ENCODE peak calls at places on chromosome 7, in nine cellular contexts. Y is T-cell; X is activated gamma-delta T cell treated with Interleukin-2 at 50 U/mL for 16 hours; J is endothelial cell; L is activated CD4-positive, alpha-beta memory T cell treated with anti-CD3 and anti-CD28 coated beads, Interleukin-2, amount 10 ng/mL, durations not matched to agents 7 days and 5 days; B is cardiac muscle cell; I is DMS53; W is nephron progenitor cell; C is neural crest cell. Q is an unnamed sample.

GRCh38 chr7:1368682-1369571 is 90.3 kb downstream of the MICALL2 start:
- DNase-seq in Y (no peak), X (no peak), J (peak; percentile 83), L (peak; percentile 48), B (peak; percentile 79), I (no peak), W (peak; percentile 97), C (peak; percentile 82), Q (no peak)

GRCh38 chr7:1757601-1758000 is 87.5 kb downstream of the ELFN1 start:
- DNase-seq in Y (no peak), X (no peak), J (no peak), L (no peak), B (no peak), I (no peak), W (no peak), C (no peak), Q (no peak)

GRCh38 chr7:49927581-49927980 is 154.1 kb downstream of the VWC2 start:
- DNase-seq in Y (no peak), X (no peak), J (no peak), L (no peak), B (no peak), I (no peak), W (no peak), C (no peak), Q (no peak)

GRCh38 chr7:95668504-95669018 is 72.2 kb upstream of the PDK4 start:
- DNase-seq in Y (no peak), X (no peak), J (no peak), L (no peak), B (no peak), I (no peak), W (no peak), C (no peak), Q (no peak)

GRCh38 chr7:621572-622285 is 102.1 kb upstream of the PDGFA start:
- DNase-seq in Y (no peak), X (no peak), J (no peak), L (no peak), B (no peak), I (peak; percentile 17), W (no peak), C (no peak), Q (no peak)

GRCh38 chr7:105759670-105760548 is 116.5 kb downstream of the ATXN7L1 start:
- DNase-seq in Y (no peak), X (no peak), J (peak; percentile 28), L (no peak), B (peak; percentile 36), I (peak; percentile 79), W (peak; percentile 24), C (no peak), Q (no peak)

GRCh38 chr7:136528329-136528728 is 340.1 kb upstream of the CHRM2 start:
- DNase-seq in Y (no peak), X (no peak), J (no peak), L (no peak), B (no peak), I (peak; percentile 80), W (no peak), C (no peak), Q (no peak)

GRCh38 chr7:138328215-138328614 is 131.8 kb upstream of the TRIM24 start:
- DNase-seq in Y (no peak), X (no peak), J (no peak), L (no peak), B (peak; percentile 72), I (no peak), W (no peak), C (no peak), Q (no peak)

GRCh38 chr7:52100-52499 is 140.3 kb upstream of the FAM20C start:
- DNase-seq in Y (no peak), X (no peak), J (no peak), L (no peak), B (peak; percentile 73), I (peak; percentile 15), W (no peak), C (no peak), Q (no peak)

GRCh38 chr7:141071855-141072547 is 1.9 kb upstream of the TMEM178B start:
- DNase-seq in Y (no peak), X (no peak), J (no peak), L (no peak), B (no peak), I (peak; percentile 76), W (no peak), C (peak; percentile 8), Q (no peak)

GRCh38 chr7:129574487-129574886 is 37.0 kb upstream of the NRF1 start:
- DNase-seq in Y (no peak), X (no peak), J (no peak), L (no peak), B (no peak), I (peak; percentile 56), W (no peak), C (no peak), Q (no peak)

GRCh38 chr7:20298486-20298901 is 32.2 kb upstream of the ITGB8 start:
- DNase-seq in Y (no peak), X (no peak), J (no peak), L (no peak), B (no peak), I (no peak), W (no peak), C (no peak), Q (no peak)

GRCh38 chr7:22386865-22387264 is 29.9 kb upstream of the RAPGEF5 start:
- DNase-seq in Y (no peak), X (no peak), J (no peak), L (no peak), B (no peak), I (no peak), W (no peak), C (no peak), Q (no peak)

GRCh38 chr7:101880536-101881443 is 63.4 kb downstream of the CUX1 start:
- DNase-seq in Y (no peak), X (no peak), J (no peak), L (no peak), B (no peak), I (no peak), W (no peak), C (no peak), Q (no peak)

GRCh38 chr7:66591801-66592596 is 36.7 kb upstream of the KCTD7 start:
- DNase-seq in Y (peak; percentile 88), X (peak; percentile 86), J (peak; percentile 70), L (peak; percentile 92), B (peak; percentile 93), I (peak; percentile 98), W (peak; percentile 83), C (peak; percentile 77), Q (peak; percentile 95)

GRCh38 chr7:21191317-21192073 is 236.4 kb upstream of the SP4 start:
- DNase-seq in Y (no peak), X (no peak), J (no peak), L (no peak), B (no peak), I (peak; percentile 57), W (no peak), C (no peak), Q (no peak)

GRCh38 chr7:32034052-32034451 is 36.2 kb downstream of the PDE1C start:
- DNase-seq in Y (no peak), X (no peak), J (no peak), L (no peak), B (no peak), I (peak; percentile 99), W (no peak), C (no peak), Q (no peak)

GRCh38 chr7:94434031-94434430 is 39.3 kb downstream of the COL1A2 start:
- DNase-seq in Y (no peak), X (no peak), J (no peak), L (no peak), B (no peak), I (no peak), W (no peak), C (no peak), Q (no peak)

GRCh38 chr7:100861616-100861985 is 5.6 kb upstream of the TRIP6 start:
- DNase-seq in Y (no peak), X (no peak), J (no peak), L (no peak), B (no peak), I (no peak), W (no peak), C (no peak), Q (no peak)

GRCh38 chr7:36630112-36630650 is 94.1 kb downstream of the AOAH start:
- DNase-seq in Y (no peak), X (no peak), J (no peak), L (no peak), B (no peak), I (no peak), W (no peak), C (no peak), Q (no peak)

GRCh38 chr7:154431045-154431444 is 378.8 kb downstream of the DPP6 start:
- DNase-seq in Y (no peak), X (no peak), J (no peak), L (no peak), B (no peak), I (no peak), W (no peak), C (no peak), Q (no peak)

GRCh38 chr7:46685051-46685450 is 764.0 kb upstream of the IGFBP3 start:
- DNase-seq in Y (no peak), X (no peak), J (no peak), L (no peak), B (no peak), I (peak; percentile 11), W (no peak), C (no peak), Q (no peak)

GRCh38 chr7:77923419-77923818 is 124.8 kb downstream of the PHTF2 start:
- DNase-seq in Y (no peak), X (no peak), J (no peak), L (no peak), B (peak; percentile 43), I (no peak), W (no peak), C (no peak), Q (no peak)

GRCh38 chr7:151093748-151094147 is 7.5 kb downstream of the AGAP3 start:
- DNase-seq in Y (no peak), X (no peak), J (no peak), L (no peak), B (no peak), I (no peak), W (no peak), C (no peak), Q (no peak)

GRCh38 chr7:150451097-150451793 is 815 bp downstream of the GIMAP8 start:
- DNase-seq in Y (peak; percentile 42), X (peak; percentile 69), J (no peak), L (peak; percentile 78), B (no peak), I (no peak), W (peak; percentile 50), C (no peak), Q (no peak)

GRCh38 chr7:27171636-27172387 is 2.3 kb downstream of the HOXA10 start:
- DNase-seq in Y (no peak), X (no peak), J (no peak), L (no peak), B (no peak), I (peak; percentile 77), W (peak; percentile 22), C (no peak), Q (no peak)

GRCh38 chr7:134366481-134366880 is 49.8 kb upstream of the SLC35B4 start:
- DNase-seq in Y (no peak), X (no peak), J (no peak), L (no peak), B (no peak), I (no peak), W (no peak), C (no peak), Q (no peak)

GRCh38 chr7:158494162-158494586 is 93.4 kb downstream of the PTPRN2 start:
- DNase-seq in Y (no peak), X (no peak), J (no peak), L (no peak), B (no peak), I (no peak), W (no peak), C (no peak), Q (no peak)

GRCh38 chr7:124033093-124033806 is 383 bp upstream of the TMEM229A start:
- DNase-seq in Y (no peak), X (no peak), J (peak; percentile 50), L (no peak), B (peak; percentile 66), I (peak; percentile 69), W (peak; percentile 63), C (peak; percentile 53), Q (no peak)

GRCh38 chr7:131424219-131424822 is 96.6 kb downstream of the MKLN1 start:
- DNase-seq in Y (no peak), X (no peak), J (no peak), L (no peak), B (peak; percentile 17), I (peak; percentile 72), W (no peak), C (no peak), Q (no peak)

GRCh38 chr7:69708857-69709256 is 110.6 kb downstream of the AUTS2 start:
- DNase-seq in Y (no peak), X (no peak), J (no peak), L (no peak), B (peak; percentile 46), I (peak; percentile 76), W (no peak), C (no peak), Q (no peak)

Q was measured in coronary artery.